ENCODE peak calls at places on chromosomes 3 and 15, in eight cellular contexts. Z is SJSA1, R is ovary, E is endothelial cell of umbilical vein, N is suprapubic skin, X is neural progenitor cell, O is neuronal stem cell, B is Karpas-422. M is an unnamed sample. For H3K36me3 and H3K4me1, the result is how much of the 10 kb centered on the place peaks cover.

GRCh38 chr3:63762180-63762579 is 56.9 kb upstream of the C3orf49 start:
- DNase-seq in Z (no peak), R (no peak), E (no peak), N (no peak), X (no peak), O (no peak), B (no peak), M (no peak)

GRCh38 chr15:78992416-78993256 is 47.8 kb upstream of the CTSH start:
- DNase-seq in Z (no peak), R (peak), E (peak), N (peak), X (no peak), O (no peak), B (no peak), M (no peak)

GRCh38 chr3:69012836-69013255 is 638 bp downstream of the EOGT start:
- DNase-seq in Z (peak), R (peak), E (peak), N (peak), X (peak), O (peak), B (peak), M (no peak)

GRCh38 chr3:132606085-132606484 is 9.0 kb downstream of the ACKR4 start:
- DNase-seq in Z (no peak), R (no peak), E (no peak), N (no peak), X (no peak), O (no peak), B (no peak), M (no peak)

GRCh38 chr15:60363024-60363674 is 34.6 kb downstream of the ANXA2 start:
- DNase-seq in Z (no peak), R (no peak), E (no peak), N (no peak), X (no peak), O (no peak), B (no peak), M (no peak)

GRCh38 chr3:53804697-53805462 is 41.3 kb downstream of the CHDH start:
- DNase-seq in Z (no peak), R (no peak), E (no peak), N (no peak), X (no peak), O (no peak), B (peak), M (no peak)

GRCh38 chr3:45252833-45253232 is 26.7 kb upstream of the TMEM158 start:
- DNase-seq in Z (no peak), R (no peak), E (no peak), N (no peak), X (no peak), O (no peak), B (no peak), M (no peak)

GRCh38 chr3:55526332-55527030 is 39.4 kb upstream of the WNT5A start:
- DNase-seq in Z (no peak), R (no peak), E (no peak), N (no peak), X (no peak), O (no peak), B (no peak), M (no peak)

DNA sequence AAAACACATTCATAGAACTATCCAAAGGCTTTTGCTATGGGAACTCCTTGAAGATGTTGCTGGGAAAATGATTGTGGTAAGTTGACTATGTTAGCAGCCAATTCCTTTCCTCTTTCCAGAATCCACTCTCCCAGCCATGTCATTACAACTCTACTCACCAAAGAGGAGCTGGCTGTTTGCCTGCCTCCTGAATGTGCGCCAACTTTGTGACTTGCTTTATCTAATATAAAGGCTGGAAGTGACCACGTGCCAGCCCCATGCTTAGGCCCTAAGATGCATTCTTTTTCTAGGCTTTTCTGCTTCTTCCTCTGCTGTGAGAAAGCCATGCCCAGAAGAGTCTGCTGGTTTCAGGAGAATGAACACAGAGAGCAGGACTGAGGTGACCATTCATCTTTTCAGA is 182.2 kb downstream of the GABRB3 start:
- DNase-seq in Z (no peak), R (no peak), E (no peak), N (no peak), X (no peak), O (no peak), B (no peak), M (no peak)
- H3K36me3 ChIP-seq in Z (under half), R (under half), E (under half), N (under half), X (under half), O (under half), B (under half), M (under half)

GRCh38 chr3:46304739-46305138 is 49.2 kb upstream of the CCR2 start:
- DNase-seq in Z (no peak), R (no peak), E (no peak), N (no peak), X (no peak), O (no peak), B (no peak), M (no peak)
- H3K4me3 ChIP-seq in Z (no peak), R (no peak), E (no peak), N (no peak), X (no peak), O (no peak), B (no peak), M (no peak)

DNA sequence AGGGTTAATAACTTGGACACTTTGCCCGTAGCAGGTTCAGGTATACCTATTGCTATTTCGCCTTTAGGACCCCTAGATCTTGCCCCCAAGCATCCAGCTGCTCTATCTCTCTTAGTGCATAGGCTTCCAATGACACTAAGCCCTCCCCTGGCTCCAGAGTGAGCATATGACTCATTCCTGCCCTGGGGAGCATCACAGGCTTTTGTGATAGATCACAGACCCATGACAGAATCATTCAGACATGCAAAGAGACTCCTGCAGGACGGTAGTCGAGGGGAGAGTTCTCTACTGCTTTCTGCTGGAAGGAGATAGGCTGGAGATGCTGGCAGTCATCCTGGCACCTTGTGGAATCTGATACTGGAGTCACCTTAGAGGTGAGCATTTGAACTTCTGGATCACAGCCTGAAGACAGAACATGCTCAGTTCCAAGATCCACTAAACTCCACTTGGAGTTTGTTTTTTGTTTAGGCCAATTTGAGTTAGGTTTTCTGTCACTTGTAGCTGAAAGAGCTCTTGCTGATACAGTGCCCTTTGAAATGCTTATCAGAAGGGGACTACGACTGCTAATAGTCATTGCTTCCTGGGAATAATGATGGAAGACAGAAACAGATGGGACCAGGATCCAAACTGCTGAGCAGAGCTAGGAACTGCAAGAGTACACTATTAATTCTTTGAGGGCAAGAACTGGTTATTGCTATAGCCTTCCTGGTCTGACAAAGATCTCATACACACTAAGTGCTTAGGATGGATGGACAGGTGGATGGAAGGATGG is 11.0 kb downstream of the LYSMD2 start:
- DNase-seq in Z (peak), R (peak), E (no peak), N (peak), X (peak), O (peak), B (peak), M (no peak)
- H3K4me1 ChIP-seq in Z (under half), R (under half), E (under half), N (under half), X (under half), O (under half), B (under half), M (under half)

DNA sequence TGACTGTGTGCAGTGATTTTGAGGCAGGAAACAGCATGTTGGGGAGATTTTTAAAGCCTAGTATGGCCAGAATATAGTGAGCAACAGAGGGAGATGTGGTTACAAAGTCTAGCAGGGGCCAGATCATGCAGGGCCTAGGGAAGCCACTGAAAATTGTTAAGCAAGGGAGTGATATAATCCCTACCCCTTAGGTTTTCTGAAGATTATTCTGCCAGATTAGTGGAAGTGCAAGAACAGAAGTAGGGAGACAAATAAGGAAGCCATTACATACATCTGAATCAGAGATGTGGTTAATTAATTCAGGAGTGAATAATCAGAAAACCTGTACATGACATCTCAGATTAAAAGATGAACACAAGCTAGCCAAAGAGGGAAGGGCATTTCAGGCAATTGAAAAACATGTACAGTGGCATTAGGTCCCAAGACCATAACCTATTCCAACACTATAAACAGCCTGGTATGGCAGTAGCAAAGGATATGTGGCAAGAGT is 54.8 kb downstream of the MSL2 start:
- DNase-seq in Z (no peak), R (no peak), E (no peak), N (no peak), X (no peak), O (no peak), B (peak), M (no peak)
- H3K36me3 ChIP-seq in Z (under half), R (under half), E (under half), N (under half), X (under half), O (under half), B (under half), M (under half)

GRCh38 chr15:75361361-75361988 is 6.9 kb downstream of the MAN2C1 start:
- DNase-seq in Z (no peak), R (no peak), E (no peak), N (no peak), X (no peak), O (no peak), B (no peak), M (no peak)

GRCh38 chr15:75362642-75363249 is 5.7 kb downstream of the MAN2C1 start:
- DNase-seq in Z (no peak), R (no peak), E (no peak), N (no peak), X (no peak), O (no peak), B (no peak), M (no peak)

GRCh38 chr15:75363786-75364185 is 4.6 kb downstream of the MAN2C1 start:
- DNase-seq in Z (no peak), R (no peak), E (no peak), N (no peak), X (no peak), O (no peak), B (no peak), M (no peak)

GRCh38 chr15:75360856-75361255 is 7.6 kb downstream of the MAN2C1 start:
- DNase-seq in Z (no peak), R (no peak), E (no peak), N (no peak), X (no peak), O (no peak), B (no peak), M (no peak)

GRCh38 chr15:75361989-75362641 is 6.3 kb downstream of the MAN2C1 start:
- DNase-seq in Z (no peak), R (no peak), E (no peak), N (no peak), X (no peak), O (no peak), B (no peak), M (no peak)
- H3K4me3 ChIP-seq in Z (no peak), R (no peak), E (no peak), N (no peak), X (no peak), O (no peak), B (no peak), M (no peak)

DNA sequence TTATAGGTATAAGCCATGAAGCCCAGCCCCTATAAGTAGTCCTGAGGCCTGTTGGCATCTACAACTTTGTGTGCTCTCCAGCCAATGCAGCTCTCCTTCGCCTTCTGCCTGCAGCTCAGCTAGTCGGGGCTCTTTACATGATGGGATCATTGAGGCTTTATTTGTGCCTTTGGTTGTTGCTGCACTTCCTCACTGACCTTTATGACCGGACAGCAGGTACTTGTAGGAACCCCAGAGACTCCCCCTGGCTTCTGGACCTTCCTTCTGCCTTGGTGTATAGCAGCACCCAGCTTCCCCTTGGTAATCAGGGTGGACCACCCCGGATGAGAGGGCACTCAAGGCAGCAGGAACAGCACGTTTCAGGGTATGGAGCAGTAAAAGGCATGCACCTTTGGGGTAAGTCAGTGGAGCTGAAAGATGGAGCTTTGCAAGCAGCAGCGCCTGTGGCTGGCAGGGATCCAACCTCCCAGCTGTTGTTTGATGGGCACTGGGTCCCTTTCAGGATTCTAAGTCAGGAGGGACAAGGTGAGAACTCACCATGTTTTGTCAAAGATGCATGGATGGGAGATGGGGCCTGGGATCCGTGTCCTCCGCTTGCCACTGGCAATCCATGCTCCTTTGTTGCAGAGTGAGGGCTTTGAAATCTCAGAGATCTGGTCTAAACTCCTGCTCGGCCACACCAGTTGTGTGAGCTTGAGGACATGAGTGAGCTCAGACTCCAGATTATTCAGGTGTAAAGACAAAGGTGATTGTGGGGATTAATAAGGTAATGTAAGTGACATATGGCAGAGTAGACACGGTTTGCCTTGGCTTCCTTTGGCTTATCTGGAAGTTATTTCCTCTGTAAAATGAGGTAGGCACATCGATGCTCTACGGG is 65.1 kb upstream of the KLF13 start:
- DNase-seq in Z (no peak), R (peak), E (no peak), N (peak), X (no peak), O (no peak), B (peak), M (peak)
- H3K4me1 ChIP-seq in Z (under half), R (under half), E (under half), N (under half), X (under half), O (under half), B (half or more), M (under half)

DNA sequence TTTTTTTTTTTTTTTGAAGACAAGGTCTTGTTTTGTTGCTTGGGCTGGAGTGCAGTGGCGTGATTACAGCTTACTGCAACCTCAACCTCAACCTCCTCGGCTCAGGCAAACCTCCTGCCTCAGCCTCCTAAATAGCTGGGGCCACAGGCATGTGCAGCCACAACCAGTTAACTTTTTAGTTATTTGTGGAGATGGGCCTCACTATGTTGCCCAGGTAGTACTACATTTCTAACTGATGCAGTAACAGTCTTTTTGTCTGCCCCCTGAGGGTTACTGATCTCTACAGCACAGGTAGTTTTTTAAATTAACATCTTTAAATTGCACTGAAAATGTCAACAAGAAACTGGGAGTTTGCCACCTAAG is 3.4 kb upstream of the LMLN start:
- DNase-seq in Z (no peak), R (no peak), E (no peak), N (no peak), X (no peak), O (no peak), B (no peak), M (no peak)
- H3K36me3 ChIP-seq in Z (half or more), R (under half), E (under half), N (half or more), X (under half), O (under half), B (under half), M (under half)

DNA sequence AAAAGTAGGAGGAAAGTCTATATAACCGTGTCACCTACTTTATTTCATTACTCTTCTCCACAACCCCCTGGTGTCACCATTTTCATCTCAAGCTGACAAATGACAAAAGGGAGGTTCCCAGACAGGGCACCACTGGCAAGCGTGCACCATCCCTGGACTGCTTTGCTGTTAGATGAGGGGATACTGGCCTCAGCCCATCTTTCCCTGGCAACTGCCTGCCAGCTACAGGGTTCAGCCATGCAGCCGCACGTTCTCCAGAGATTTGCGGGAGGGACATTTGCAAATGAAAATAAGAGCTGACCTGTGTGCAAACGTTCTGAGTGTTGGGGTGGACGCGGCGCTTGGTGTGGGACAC is 660 bp downstream of the UROC1 start:
- DNase-seq in Z (no peak), R (no peak), E (no peak), N (no peak), X (no peak), O (no peak), B (no peak), M (no peak)
- H3K4me3 ChIP-seq in Z (no peak), R (no peak), E (no peak), N (no peak), X (no peak), O (no peak), B (no peak), M (no peak)

DNA sequence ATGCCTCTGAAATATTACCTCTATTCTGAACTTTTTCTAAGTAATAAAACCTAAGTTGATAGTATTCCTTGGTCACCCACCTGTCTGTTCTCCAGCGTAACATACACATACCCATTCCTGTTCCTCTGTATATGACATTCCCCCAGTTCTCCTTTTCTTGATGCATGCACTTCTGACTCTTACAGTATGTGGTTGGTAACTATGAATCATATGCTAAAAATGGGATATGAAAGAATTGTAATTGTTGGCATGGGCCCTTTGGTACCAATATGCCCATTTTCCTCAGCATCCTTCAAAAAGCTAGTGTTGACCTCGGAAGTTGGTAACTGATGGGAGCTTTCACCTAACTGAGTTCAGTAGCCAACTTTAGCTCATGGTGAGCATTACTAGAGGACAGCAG is 171.1 kb downstream of the KLHL25 start:
- DNase-seq in Z (no peak), R (no peak), E (no peak), N (no peak), X (no peak), O (no peak), B (no peak), M (no peak)
- H3K4me1 ChIP-seq in Z (half or more), R (under half), E (under half), N (half or more), X (under half), O (under half), B (under half), M (half or more)